ENCODE peak calls at places on chromosome 2, in six cellular contexts. T is astrocyte of the spinal cord, E is brain microvascular endothelial cell, B is tibial artery, X is BJ, K is pancreas. R is an unnamed sample.

GRCh38 chr2:219452361-219453317 is 18.0 kb downstream of the SPEG start:
- DNase-seq in T (peak; percentile 97), E (peak; percentile 81), B (peak; percentile 84), X (peak; percentile 78), K (no peak), R (peak; percentile 64)

GRCh38 chr2:140654565-140654964 is 1476.3 kb downstream of the LRP1B start:
- DNase-seq in T (no peak), E (no peak), B (no peak), X (no peak), K (no peak), R (no peak)

GRCh38 chr2:103959174-103960125 is 894.5 kb upstream of the POU3F3 start:
- DNase-seq in T (peak; percentile 51), E (peak; percentile 28), B (no peak), X (no peak), K (no peak), R (no peak)

GRCh38 chr2:75640621-75641121 is 5.9 kb upstream of the MRPL19 start:
- DNase-seq in T (peak; percentile 68), E (peak; percentile 61), B (peak; percentile 53), X (peak; percentile 24), K (peak; percentile 55), R (peak; percentile 70)

GRCh38 chr2:36952748-36953197 is 13.6 kb downstream of the STRN start:
- DNase-seq in T (no peak), E (no peak), B (no peak), X (no peak), K (no peak), R (no peak)

GRCh38 chr2:38465789-38466127 is 88.7 kb upstream of the ATL2 start:
- DNase-seq in T (peak; percentile 33), E (peak; percentile 21), B (no peak), X (no peak), K (no peak), R (peak; percentile 37)

GRCh38 chr2:231894566-231895380 is 31.4 kb downstream of the NPPC start:
- DNase-seq in T (no peak), E (no peak), B (no peak), X (no peak), K (no peak), R (no peak)

GRCh38 chr2:195051401-195051800 is 605.6 kb upstream of the SLC39A10 start:
- DNase-seq in T (peak; percentile 70), E (peak; percentile 2), B (no peak), X (no peak), K (no peak), R (no peak)

GRCh38 chr2:216447293-216447692 is 35.0 kb downstream of the SMARCAL1 start:
- DNase-seq in T (no peak), E (no peak), B (no peak), X (no peak), K (no peak), R (peak; percentile 28)

GRCh38 chr2:233062946-233063268 is 2.8 kb downstream of the INPP5D start:
- DNase-seq in T (no peak), E (no peak), B (no peak), X (no peak), K (no peak), R (no peak)

GRCh38 chr2:233063269-233063975 is 3.3 kb downstream of the INPP5D start:
- DNase-seq in T (no peak), E (no peak), B (no peak), X (no peak), K (no peak), R (no peak)

GRCh38 chr2:233061591-233062446 is 1.7 kb downstream of the INPP5D start:
- DNase-seq in T (peak; percentile 3), E (no peak), B (peak; percentile 59), X (no peak), K (no peak), R (peak; percentile 83)

GRCh38 chr2:233061007-233061590 is 957 bp downstream of the INPP5D start:
- DNase-seq in T (no peak), E (no peak), B (no peak), X (no peak), K (no peak), R (peak; percentile 52)

DNA sequence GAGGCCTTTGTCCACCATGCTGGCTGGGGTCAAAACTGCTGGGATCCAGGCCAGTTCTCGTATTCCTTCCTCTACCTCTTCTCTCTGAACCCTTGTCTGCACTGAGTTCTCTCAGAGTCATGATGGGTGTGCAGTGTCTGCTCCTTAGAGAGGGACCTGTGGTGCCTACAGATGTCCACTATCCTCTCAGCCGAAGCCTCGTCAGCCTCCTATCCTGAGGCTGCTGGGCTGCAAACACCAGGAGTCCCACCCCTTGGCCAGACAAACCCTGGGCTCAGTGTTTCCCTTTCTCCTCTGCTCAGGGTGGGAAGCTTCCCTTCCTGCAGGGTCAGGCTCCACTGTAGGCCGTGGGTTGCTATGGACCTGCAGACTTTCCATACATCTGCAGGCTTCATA is 2.3 kb downstream of the INPP5D start:
- DNase-seq in T (no peak), E (no peak), B (no peak), X (no peak), K (no peak), R (no peak)
- H3K4me3 ChIP-seq in T (no peak overlapping the region), E (no peak overlapping the region), B (peak overlapping the region; percentile 39), X (no peak overlapping the region), K (no peak overlapping the region), R (peak overlapping the region; percentile 52)

DNA sequence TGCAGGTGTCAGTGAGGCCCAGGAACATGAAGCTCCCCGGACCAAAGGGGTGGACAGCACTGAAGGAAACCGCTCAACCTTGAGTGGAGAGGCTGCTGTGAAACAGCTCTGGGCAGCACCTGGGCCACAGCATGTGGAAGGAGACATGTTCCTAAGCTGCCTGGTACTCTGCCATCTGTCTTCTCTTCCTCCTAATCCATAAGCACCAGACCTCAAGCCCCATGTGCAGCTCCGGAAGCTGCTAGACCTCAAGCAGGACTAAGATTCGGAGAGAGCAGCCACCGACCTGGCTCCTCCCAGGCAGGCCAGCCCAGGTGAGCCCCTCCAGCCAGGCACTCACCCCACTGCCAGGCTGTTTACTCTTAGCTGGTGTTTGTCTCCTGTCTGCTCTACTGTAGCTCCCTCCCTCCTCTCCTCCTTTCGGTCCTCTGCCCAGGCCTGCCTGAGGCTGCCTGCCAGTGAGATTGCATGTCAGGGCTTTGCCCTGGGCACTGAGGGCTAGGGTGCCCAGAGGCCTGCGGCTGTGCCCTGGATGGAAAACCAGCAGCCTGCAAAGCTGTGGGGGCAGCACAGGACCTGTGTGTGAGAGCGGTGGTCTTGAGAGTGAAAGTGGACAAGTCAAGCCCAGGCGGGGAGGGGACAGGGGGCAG is 53.7 kb downstream of the BCL11A start:
- DNase-seq in T (no peak), E (no peak), B (no peak), X (no peak), K (no peak), R (peak; percentile 49)
- H3K4me3 ChIP-seq in T (no peak overlapping the region), E (no peak overlapping the region), B (no peak overlapping the region), X (no peak overlapping the region), K (no peak overlapping the region), R (no peak overlapping the region)

GRCh38 chr2:96773922-96774321 is 13.2 kb downstream of the CNNM4 start:
- DNase-seq in T (no peak), E (no peak), B (no peak), X (no peak), K (no peak), R (no peak)
- H3K4me3 ChIP-seq in T (no peak overlapping the region), E (no peak overlapping the region), B (no peak overlapping the region), X (no peak overlapping the region), K (no peak overlapping the region), R (no peak overlapping the region)

GRCh38 chr2:55416826-55417568 is 2.7 kb downstream of the CCDC88A start:
- DNase-seq in T (no peak), E (no peak), B (no peak), X (no peak), K (no peak), R (no peak)
- H3K4me3 ChIP-seq in T (peak overlapping the region; percentile 98), E (peak overlapping the region; percentile 85), B (peak overlapping the region; percentile 94), X (no peak overlapping the region), K (no peak overlapping the region), R (no peak overlapping the region)

GRCh38 chr2:28444951-28445350 is 50.9 kb upstream of the PLB1 start:
- DNase-seq in T (no peak), E (no peak), B (no peak), X (no peak), K (no peak), R (no peak)

GRCh38 chr2:28447943-28448737 is 47.7 kb upstream of the PLB1 start:
- DNase-seq in T (peak; percentile 82), E (peak; percentile 50), B (no peak), X (peak; percentile 86), K (no peak), R (no peak)

GRCh38 chr2:28442328-28442727 is 49.7 kb downstream of the FOSL2 start:
- DNase-seq in T (no peak), E (no peak), B (no peak), X (no peak), K (no peak), R (no peak)

GRCh38 chr2:28448738-28449100 is 47.1 kb upstream of the PLB1 start:
- DNase-seq in T (no peak), E (no peak), B (no peak), X (no peak), K (no peak), R (no peak)

GRCh38 chr2:28445448-28446258 is 50.2 kb upstream of the PLB1 start:
- DNase-seq in T (peak; percentile 91), E (peak; percentile 95), B (no peak), X (peak; percentile 85), K (no peak), R (no peak)
- H3K4me3 ChIP-seq in T (no peak overlapping the region), E (no peak overlapping the region), B (no peak overlapping the region), X (no peak overlapping the region), K (no peak overlapping the region), R (no peak overlapping the region)

GRCh38 chr2:151472966-151473365 is 63.3 kb downstream of the RIF1 start:
- DNase-seq in T (no peak), E (no peak), B (no peak), X (no peak), K (no peak), R (no peak)
- H3K4me3 ChIP-seq in T (no peak overlapping the region), E (no peak overlapping the region), B (no peak overlapping the region), X (no peak overlapping the region), K (no peak overlapping the region), R (no peak overlapping the region)